ENCODE peak calls at places on chromosomes 13 and 19, in seven cellular contexts. One of them, this sample, is unnamed.
A peak's percentile ranks its signal among the peaks of the same experiment; 100 is the strongest.

GRCh38 chr19:41376241-41376997 is at the start of gene TMEM91:
- DNase-seq in CD4-positive, alpha-beta T cell: no peak
- DNase-seq in suprapubic skin: no peak
- DNase-seq in testis: no peak
- DNase-seq in aorta: peak; percentile 64
- DNase-seq in GM23248: peak; percentile 63
- DNase-seq in T-helper 17 cell: no peak
- DNase-seq in this sample: peak; percentile 54

GRCh38 chr19:39937094-39937493 is 2.7 kb upstream of the FCGBP start:
- DNase-seq in testis: no peak
- DNase-seq in GM23248: no peak
- DNase-seq in suprapubic skin: no peak
- DNase-seq in CD4-positive, alpha-beta T cell: no peak
- DNase-seq in aorta: no peak
- DNase-seq in T-helper 17 cell: no peak
- DNase-seq in this sample: no peak

GRCh38 chr19:29467824-29468401 is 57.9 kb upstream of the VSTM2B start:
- DNase-seq in T-helper 17 cell: no peak
- DNase-seq in GM23248: peak; percentile 30
- DNase-seq in aorta: no peak
- DNase-seq in CD4-positive, alpha-beta T cell: no peak
- DNase-seq in testis: no peak
- DNase-seq in suprapubic skin: no peak
- DNase-seq in this sample: no peak

GRCh38 chr19:55418185-55418584 is 10.6 kb upstream of the UBE2S start:
- DNase-seq in T-helper 17 cell: peak; percentile 45
- DNase-seq in suprapubic skin: no peak
- DNase-seq in CD4-positive, alpha-beta T cell: peak; percentile 25
- DNase-seq in testis: peak; percentile 75
- DNase-seq in GM23248: peak; percentile 95
- DNase-seq in aorta: no peak
- DNase-seq in this sample: no peak

GRCh38 chr13:114263590-114263989 is 17.8 kb upstream of the UPF3A start:
- DNase-seq in suprapubic skin: no peak
- DNase-seq in CD4-positive, alpha-beta T cell: no peak
- DNase-seq in aorta: no peak
- DNase-seq in testis: no peak
- DNase-seq in GM23248: no peak
- DNase-seq in T-helper 17 cell: no peak
- DNase-seq in this sample: no peak

GRCh38 chr19:44745386-44745831 is 3.1 kb upstream of the BCL3 start:
- DNase-seq in suprapubic skin: peak; percentile 87
- DNase-seq in testis: peak; percentile 82
- DNase-seq in aorta: peak; percentile 88
- DNase-seq in T-helper 17 cell: no peak
- DNase-seq in CD4-positive, alpha-beta T cell: no peak
- DNase-seq in GM23248: peak; percentile 87
- DNase-seq in this sample: peak; percentile 82

GRCh38 chr13:109784590-109785140 is 1.7 kb downstream of the IRS2 start:
- DNase-seq in T-helper 17 cell: peak; percentile 70
- DNase-seq in GM23248: peak; percentile 86
- DNase-seq in suprapubic skin: no peak
- DNase-seq in aorta: peak; percentile 90
- DNase-seq in CD4-positive, alpha-beta T cell: peak; percentile 53
- DNase-seq in testis: peak; percentile 84
- DNase-seq in this sample: peak; percentile 97

GRCh38 chr13:113862766-113863510 is 938 bp downstream of the GAS6 start:
- DNase-seq in CD4-positive, alpha-beta T cell: no peak
- DNase-seq in GM23248: peak; percentile 72
- DNase-seq in T-helper 17 cell: no peak
- DNase-seq in testis: peak; percentile 47
- DNase-seq in aorta: peak; percentile 81
- DNase-seq in suprapubic skin: peak; percentile 83
- DNase-seq in this sample: peak; percentile 86

GRCh38 chr13:32022292-32022691 is 9.3 kb upstream of the FRY start:
- DNase-seq in testis: no peak
- DNase-seq in GM23248: no peak
- DNase-seq in suprapubic skin: no peak
- DNase-seq in T-helper 17 cell: no peak
- DNase-seq in aorta: no peak
- DNase-seq in CD4-positive, alpha-beta T cell: no peak
- DNase-seq in this sample: no peak

GRCh38 chr19:46197314-46198070 is 32.0 kb upstream of the IGFL1 start:
- DNase-seq in aorta: no peak
- DNase-seq in testis: no peak
- DNase-seq in GM23248: no peak
- DNase-seq in T-helper 17 cell: no peak
- DNase-seq in CD4-positive, alpha-beta T cell: no peak
- DNase-seq in suprapubic skin: no peak
- DNase-seq in this sample: no peak

GRCh38 chr19:49879243-49879960 is 1.9 kb downstream of the TBC1D17 start:
- DNase-seq in CD4-positive, alpha-beta T cell: no peak
- DNase-seq in GM23248: no peak
- DNase-seq in suprapubic skin: no peak
- DNase-seq in T-helper 17 cell: no peak
- DNase-seq in testis: no peak
- DNase-seq in aorta: no peak
- DNase-seq in this sample: peak; percentile 68

GRCh38 chr13:27775943-27776342 is 16.3 kb upstream of the GSX1 start:
- DNase-seq in CD4-positive, alpha-beta T cell: no peak
- DNase-seq in GM23248: no peak
- DNase-seq in T-helper 17 cell: no peak
- DNase-seq in aorta: no peak
- DNase-seq in suprapubic skin: no peak
- DNase-seq in testis: no peak
- DNase-seq in this sample: no peak

GRCh38 chr19:42879613-42880012 is at the start of gene PSG1:
- DNase-seq in T-helper 17 cell: no peak
- DNase-seq in CD4-positive, alpha-beta T cell: no peak
- DNase-seq in aorta: no peak
- DNase-seq in suprapubic skin: no peak
- DNase-seq in GM23248: no peak
- DNase-seq in testis: no peak
- DNase-seq in this sample: no peak

GRCh38 chr13:63628310-63628709 is 2212.7 kb upstream of the PCDH20 start:
- DNase-seq in GM23248: no peak
- DNase-seq in testis: no peak
- DNase-seq in aorta: no peak
- DNase-seq in T-helper 17 cell: no peak
- DNase-seq in suprapubic skin: no peak
- DNase-seq in CD4-positive, alpha-beta T cell: no peak
- DNase-seq in this sample: no peak

GRCh38 chr13:82772802-82773201 is 1109.5 kb downstream of the SLITRK1 start:
- DNase-seq in CD4-positive, alpha-beta T cell: no peak
- DNase-seq in suprapubic skin: no peak
- DNase-seq in GM23248: peak; percentile 32
- DNase-seq in aorta: no peak
- DNase-seq in testis: no peak
- DNase-seq in T-helper 17 cell: no peak
- DNase-seq in this sample: no peak

GRCh38 chr19:54684537-54684936 is 21.8 kb downstream of the LILRB4 start:
- DNase-seq in suprapubic skin: no peak
- DNase-seq in CD4-positive, alpha-beta T cell: no peak
- DNase-seq in aorta: no peak
- DNase-seq in GM23248: peak; percentile 38
- DNase-seq in testis: peak; percentile 36
- DNase-seq in T-helper 17 cell: no peak
- DNase-seq in this sample: no peak

GRCh38 chr13:39406688-39407087 is 196.3 kb downstream of the LHFPL6 start:
- DNase-seq in GM23248: no peak
- DNase-seq in suprapubic skin: no peak
- DNase-seq in CD4-positive, alpha-beta T cell: no peak
- DNase-seq in aorta: no peak
- DNase-seq in T-helper 17 cell: no peak
- DNase-seq in testis: no peak
- DNase-seq in this sample: no peak

GRCh38 chr19:18292810-18293641 is 11.6 kb upstream of the JUND start:
- DNase-seq in testis: peak; percentile 79
- DNase-seq in GM23248: peak; percentile 69
- DNase-seq in aorta: peak; percentile 91
- DNase-seq in suprapubic skin: peak; percentile 95
- DNase-seq in CD4-positive, alpha-beta T cell: no peak
- DNase-seq in T-helper 17 cell: no peak
- DNase-seq in this sample: peak; percentile 91

GRCh38 chr13:113997845-113998751 is 24.2 kb upstream of the C13orf46 start:
- DNase-seq in GM23248: peak; percentile 88
- DNase-seq in suprapubic skin: peak; percentile 90
- DNase-seq in T-helper 17 cell: no peak
- DNase-seq in aorta: peak; percentile 74
- DNase-seq in CD4-positive, alpha-beta T cell: no peak
- DNase-seq in testis: peak; percentile 58
- DNase-seq in this sample: peak; percentile 80

GRCh38 chr19:32264568-32264967 is 80.8 kb upstream of the ZNF507 start:
- DNase-seq in CD4-positive, alpha-beta T cell: no peak
- DNase-seq in T-helper 17 cell: no peak
- DNase-seq in suprapubic skin: no peak
- DNase-seq in aorta: no peak
- DNase-seq in testis: no peak
- DNase-seq in GM23248: no peak
- DNase-seq in this sample: no peak

GRCh38 chr19:54162884-54163283 is 3.4 kb upstream of the LENG1 start:
- DNase-seq in CD4-positive, alpha-beta T cell: no peak
- DNase-seq in GM23248: no peak
- DNase-seq in T-helper 17 cell: no peak
- DNase-seq in suprapubic skin: no peak
- DNase-seq in aorta: no peak
- DNase-seq in testis: no peak
- DNase-seq in this sample: no peak

GRCh38 chr13:35769812-35770211 is 293.3 kb upstream of the MAB21L1 start:
- DNase-seq in suprapubic skin: no peak
- DNase-seq in testis: no peak
- DNase-seq in aorta: no peak
- DNase-seq in T-helper 17 cell: no peak
- DNase-seq in CD4-positive, alpha-beta T cell: no peak
- DNase-seq in GM23248: no peak
- DNase-seq in this sample: no peak

GRCh38 chr13:82900453-82900852 is 981.8 kb downstream of the SLITRK1 start:
- DNase-seq in T-helper 17 cell: no peak
- DNase-seq in GM23248: no peak
- DNase-seq in CD4-positive, alpha-beta T cell: no peak
- DNase-seq in suprapubic skin: no peak
- DNase-seq in aorta: no peak
- DNase-seq in testis: no peak
- DNase-seq in this sample: no peak

GRCh38 chr13:112587359-112587766 is 590 bp downstream of the TUBGCP3 start:
- DNase-seq in CD4-positive, alpha-beta T cell: peak; percentile 13
- DNase-seq in GM23248: peak; percentile 96
- DNase-seq in T-helper 17 cell: peak; percentile 38
- DNase-seq in testis: peak; percentile 87
- DNase-seq in suprapubic skin: peak; percentile 89
- DNase-seq in aorta: peak; percentile 93
- DNase-seq in this sample: peak; percentile 97

GRCh38 chr19:22446605-22447004 is 24.5 kb upstream of the ZNF98 start:
- DNase-seq in suprapubic skin: no peak
- DNase-seq in GM23248: no peak
- DNase-seq in CD4-positive, alpha-beta T cell: no peak
- DNase-seq in aorta: no peak
- DNase-seq in T-helper 17 cell: no peak
- DNase-seq in testis: no peak
- DNase-seq in this sample: no peak
- H3K9me3 ChIP-seq in suprapubic skin: peaks cover 16% of the 10 kb centered on the region
- H3K9me3 ChIP-seq in GM23248: no peaks in the 10 kb centered on the region
- H3K9me3 ChIP-seq in CD4-positive, alpha-beta T cell: peaks cover 20% of the 10 kb centered on the region
- H3K9me3 ChIP-seq in aorta: peaks cover 12% of the 10 kb centered on the region
- H3K9me3 ChIP-seq in T-helper 17 cell: no peaks in the 10 kb centered on the region
- H3K9me3 ChIP-seq in testis: no peaks in the 10 kb centered on the region
- H3K9me3 ChIP-seq in this sample: peaks cover 99% of the 10 kb centered on the region

DNA sequence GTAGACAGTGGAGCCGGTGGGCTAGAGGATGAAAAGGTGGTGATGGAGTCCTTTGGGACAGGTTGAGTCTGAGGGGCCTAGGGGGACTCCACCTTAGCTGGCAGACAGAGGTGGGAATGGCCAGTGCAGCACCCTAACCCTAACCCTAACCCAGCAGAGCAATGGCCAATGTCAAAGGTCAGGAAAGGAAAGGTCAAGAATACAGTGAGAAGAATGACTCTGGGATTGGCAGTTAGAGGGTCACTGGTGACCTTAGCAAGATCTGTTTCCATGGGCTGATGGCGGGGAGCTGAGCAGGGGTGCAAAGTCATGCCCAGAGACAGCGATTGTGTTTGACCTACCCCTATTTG is 16.6 kb downstream of the GNA15 start:
- DNase-seq in testis: no peak
- DNase-seq in suprapubic skin: no peak
- DNase-seq in CD4-positive, alpha-beta T cell: no peak
- DNase-seq in aorta: peak; percentile 9
- DNase-seq in T-helper 17 cell: no peak
- DNase-seq in GM23248: no peak
- DNase-seq in this sample: no peak
- H3K9me3 ChIP-seq in testis: no peaks in the 10 kb centered on the region
- H3K9me3 ChIP-seq in suprapubic skin: no peaks in the 10 kb centered on the region
- H3K9me3 ChIP-seq in CD4-positive, alpha-beta T cell: no peaks in the 10 kb centered on the region
- H3K9me3 ChIP-seq in aorta: no peaks in the 10 kb centered on the region
- H3K9me3 ChIP-seq in T-helper 17 cell: no peaks in the 10 kb centered on the region
- H3K9me3 ChIP-seq in GM23248: no peaks in the 10 kb centered on the region
- H3K9me3 ChIP-seq in this sample: no peaks in the 10 kb centered on the region

GRCh38 chr13:88623150-88623549 is 952.0 kb downstream of the SLITRK5 start:
- DNase-seq in T-helper 17 cell: no peak
- DNase-seq in testis: no peak
- DNase-seq in CD4-positive, alpha-beta T cell: no peak
- DNase-seq in suprapubic skin: no peak
- DNase-seq in GM23248: no peak
- DNase-seq in aorta: no peak
- DNase-seq in this sample: no peak

GRCh38 chr13:88617176-88617575 is 946.0 kb downstream of the SLITRK5 start:
- DNase-seq in GM23248: no peak
- DNase-seq in testis: no peak
- DNase-seq in T-helper 17 cell: no peak
- DNase-seq in suprapubic skin: no peak
- DNase-seq in CD4-positive, alpha-beta T cell: no peak
- DNase-seq in aorta: no peak
- DNase-seq in this sample: no peak

GRCh38 chr13:88627071-88627470 is 955.9 kb downstream of the SLITRK5 start:
- DNase-seq in CD4-positive, alpha-beta T cell: no peak
- DNase-seq in T-helper 17 cell: no peak
- DNase-seq in GM23248: no peak
- DNase-seq in suprapubic skin: no peak
- DNase-seq in aorta: no peak
- DNase-seq in testis: no peak
- DNase-seq in this sample: no peak

GRCh38 chr13:88622362-88622973 is 951.3 kb downstream of the SLITRK5 start:
- DNase-seq in suprapubic skin: no peak
- DNase-seq in GM23248: no peak
- DNase-seq in T-helper 17 cell: no peak
- DNase-seq in aorta: no peak
- DNase-seq in testis: no peak
- DNase-seq in CD4-positive, alpha-beta T cell: peak; percentile 18
- DNase-seq in this sample: no peak
- H3K9me3 ChIP-seq in suprapubic skin: no peaks in the 10 kb centered on the region
- H3K9me3 ChIP-seq in GM23248: no peaks in the 10 kb centered on the region
- H3K9me3 ChIP-seq in T-helper 17 cell: no peaks in the 10 kb centered on the region
- H3K9me3 ChIP-seq in aorta: peaks cover 3% of the 10 kb centered on the region
- H3K9me3 ChIP-seq in testis: no peaks in the 10 kb centered on the region
- H3K9me3 ChIP-seq in CD4-positive, alpha-beta T cell: peaks cover 4% of the 10 kb centered on the region
- H3K9me3 ChIP-seq in this sample: no peaks in the 10 kb centered on the region

DNA sequence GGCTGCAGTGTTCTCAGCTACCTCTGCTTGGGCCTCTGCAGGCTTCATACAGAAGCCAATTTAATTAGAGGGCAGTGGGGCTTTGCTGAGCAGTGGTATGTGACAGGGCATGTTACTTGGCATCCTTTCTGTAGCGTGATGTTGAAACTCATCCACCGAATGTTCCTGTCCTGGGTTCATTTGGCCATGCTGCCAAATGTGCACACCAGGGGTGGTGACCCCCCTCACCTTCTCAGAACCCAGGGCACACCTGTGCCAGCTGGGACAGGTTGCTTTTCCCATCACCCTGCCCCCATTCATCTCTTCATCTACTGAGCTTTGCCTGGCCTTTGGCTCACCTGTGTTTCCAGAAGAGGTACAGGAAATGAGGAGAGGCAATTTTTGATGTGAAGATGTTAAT is 231.0 kb downstream of the TEX29 start:
- DNase-seq in T-helper 17 cell: no peak
- DNase-seq in GM23248: no peak
- DNase-seq in CD4-positive, alpha-beta T cell: no peak
- DNase-seq in testis: no peak
- DNase-seq in suprapubic skin: no peak
- DNase-seq in aorta: no peak
- DNase-seq in this sample: no peak
- H3K9me3 ChIP-seq in T-helper 17 cell: no peaks in the 10 kb centered on the region
- H3K9me3 ChIP-seq in GM23248: no peaks in the 10 kb centered on the region
- H3K9me3 ChIP-seq in CD4-positive, alpha-beta T cell: no peaks in the 10 kb centered on the region
- H3K9me3 ChIP-seq in testis: no peaks in the 10 kb centered on the region
- H3K9me3 ChIP-seq in suprapubic skin: no peaks in the 10 kb centered on the region
- H3K9me3 ChIP-seq in aorta: peaks cover under 1% of the 10 kb centered on the region
- H3K9me3 ChIP-seq in this sample: no peaks in the 10 kb centered on the region

This sample was measured in left lung.